ENCODE peak calls at places on chromosomes 16 and 17, in ten cellular contexts. One of them, this sample, is unnamed.

GRCh38 chr16:85554114-85554790 is 58.9 kb upstream of the GSE1 start:
- DNase-seq in activated CD4-positive, alpha-beta T cell treated with anti-CD3 and anti-CD28 coated beads, Interleukin-2, amount 50 U/mL, for 24 hours: peak
- DNase-seq in M059J: peak
- DNase-seq in left cardiac atrium: peak
- DNase-seq in activated naive CD8-positive, alpha-beta T cell treated with anti-CD3 and anti-CD28 coated beads for 36 hours: peak
- DNase-seq in iris pigment epithelial cell: peak
- DNase-seq in mucosa of descending colon: peak
- DNase-seq in NCI-H226: peak
- DNase-seq in cardiac septum: peak
- DNase-seq in HEK293T: peak
- DNase-seq in this sample: peak

GRCh38 chr17:19354123-19354522 is 8.4 kb downstream of the B9D1 start:
- DNase-seq in activated CD4-positive, alpha-beta T cell treated with anti-CD3 and anti-CD28 coated beads, Interleukin-2, amount 50 U/mL, for 24 hours: no peak
- DNase-seq in M059J: peak
- DNase-seq in left cardiac atrium: no peak
- DNase-seq in activated naive CD8-positive, alpha-beta T cell treated with anti-CD3 and anti-CD28 coated beads for 36 hours: no peak
- DNase-seq in iris pigment epithelial cell: peak
- DNase-seq in mucosa of descending colon: no peak
- DNase-seq in NCI-H226: peak
- DNase-seq in cardiac septum: no peak
- DNase-seq in HEK293T: no peak
- DNase-seq in this sample: peak

GRCh38 chr17:77189148-77189547 is 48.4 kb downstream of the SEC14L1 start:
- DNase-seq in activated CD4-positive, alpha-beta T cell treated with anti-CD3 and anti-CD28 coated beads, Interleukin-2, amount 50 U/mL, for 24 hours: no peak
- DNase-seq in M059J: no peak
- DNase-seq in left cardiac atrium: no peak
- DNase-seq in activated naive CD8-positive, alpha-beta T cell treated with anti-CD3 and anti-CD28 coated beads for 36 hours: peak
- DNase-seq in iris pigment epithelial cell: no peak
- DNase-seq in mucosa of descending colon: no peak
- DNase-seq in NCI-H226: no peak
- DNase-seq in cardiac septum: no peak
- DNase-seq in HEK293T: no peak
- DNase-seq in this sample: no peak

GRCh38 chr17:4064366-4064765 is 78.5 kb downstream of the ZZEF1 start:
- DNase-seq in activated CD4-positive, alpha-beta T cell treated with anti-CD3 and anti-CD28 coated beads, Interleukin-2, amount 50 U/mL, for 24 hours: no peak
- DNase-seq in M059J: no peak
- DNase-seq in left cardiac atrium: peak
- DNase-seq in activated naive CD8-positive, alpha-beta T cell treated with anti-CD3 and anti-CD28 coated beads for 36 hours: no peak
- DNase-seq in iris pigment epithelial cell: no peak
- DNase-seq in mucosa of descending colon: no peak
- DNase-seq in NCI-H226: no peak
- DNase-seq in cardiac septum: peak
- DNase-seq in HEK293T: no peak
- DNase-seq in this sample: no peak

GRCh38 chr17:50604470-50604869 is 30.2 kb upstream of the ABCC3 start:
- DNase-seq in activated CD4-positive, alpha-beta T cell treated with anti-CD3 and anti-CD28 coated beads, Interleukin-2, amount 50 U/mL, for 24 hours: no peak
- DNase-seq in M059J: no peak
- DNase-seq in left cardiac atrium: peak
- DNase-seq in activated naive CD8-positive, alpha-beta T cell treated with anti-CD3 and anti-CD28 coated beads for 36 hours: no peak
- DNase-seq in iris pigment epithelial cell: peak
- DNase-seq in mucosa of descending colon: no peak
- DNase-seq in NCI-H226: no peak
- DNase-seq in cardiac septum: no peak
- DNase-seq in HEK293T: no peak
- DNase-seq in this sample: peak

GRCh38 chr17:78416791-78417530 is 38.5 kb downstream of the PGS1 start:
- DNase-seq in activated CD4-positive, alpha-beta T cell treated with anti-CD3 and anti-CD28 coated beads, Interleukin-2, amount 50 U/mL, for 24 hours: no peak
- DNase-seq in M059J: no peak
- DNase-seq in left cardiac atrium: no peak
- DNase-seq in activated naive CD8-positive, alpha-beta T cell treated with anti-CD3 and anti-CD28 coated beads for 36 hours: no peak
- DNase-seq in iris pigment epithelial cell: peak
- DNase-seq in mucosa of descending colon: peak
- DNase-seq in NCI-H226: no peak
- DNase-seq in cardiac septum: peak
- DNase-seq in HEK293T: no peak
- DNase-seq in this sample: peak

GRCh38 chr16:63050391-63050790 is 1014.2 kb upstream of the CDH8 start:
- DNase-seq in activated CD4-positive, alpha-beta T cell treated with anti-CD3 and anti-CD28 coated beads, Interleukin-2, amount 50 U/mL, for 24 hours: no peak
- DNase-seq in M059J: no peak
- DNase-seq in left cardiac atrium: no peak
- DNase-seq in activated naive CD8-positive, alpha-beta T cell treated with anti-CD3 and anti-CD28 coated beads for 36 hours: no peak
- DNase-seq in iris pigment epithelial cell: no peak
- DNase-seq in mucosa of descending colon: no peak
- DNase-seq in NCI-H226: no peak
- DNase-seq in cardiac septum: no peak
- DNase-seq in HEK293T: no peak
- DNase-seq in this sample: no peak

GRCh38 chr17:48835971-48836370 is 5.1 kb downstream of the CALCOCO2 start:
- DNase-seq in activated CD4-positive, alpha-beta T cell treated with anti-CD3 and anti-CD28 coated beads, Interleukin-2, amount 50 U/mL, for 24 hours: no peak
- DNase-seq in M059J: no peak
- DNase-seq in left cardiac atrium: no peak
- DNase-seq in activated naive CD8-positive, alpha-beta T cell treated with anti-CD3 and anti-CD28 coated beads for 36 hours: peak
- DNase-seq in iris pigment epithelial cell: no peak
- DNase-seq in mucosa of descending colon: no peak
- DNase-seq in NCI-H226: no peak
- DNase-seq in cardiac septum: no peak
- DNase-seq in HEK293T: no peak
- DNase-seq in this sample: no peak

GRCh38 chr17:79623786-79624657 is 13.2 kb upstream of the RBFOX3 start:
- DNase-seq in activated CD4-positive, alpha-beta T cell treated with anti-CD3 and anti-CD28 coated beads, Interleukin-2, amount 50 U/mL, for 24 hours: no peak
- DNase-seq in M059J: no peak
- DNase-seq in left cardiac atrium: peak
- DNase-seq in activated naive CD8-positive, alpha-beta T cell treated with anti-CD3 and anti-CD28 coated beads for 36 hours: no peak
- DNase-seq in iris pigment epithelial cell: no peak
- DNase-seq in mucosa of descending colon: no peak
- DNase-seq in NCI-H226: no peak
- DNase-seq in cardiac septum: peak
- DNase-seq in HEK293T: no peak
- DNase-seq in this sample: no peak

GRCh38 chr17:40327735-40328385 is 18.9 kb downstream of the RARA start:
- DNase-seq in activated CD4-positive, alpha-beta T cell treated with anti-CD3 and anti-CD28 coated beads, Interleukin-2, amount 50 U/mL, for 24 hours: no peak
- DNase-seq in M059J: no peak
- DNase-seq in left cardiac atrium: peak
- DNase-seq in activated naive CD8-positive, alpha-beta T cell treated with anti-CD3 and anti-CD28 coated beads for 36 hours: no peak
- DNase-seq in iris pigment epithelial cell: no peak
- DNase-seq in mucosa of descending colon: no peak
- DNase-seq in NCI-H226: no peak
- DNase-seq in cardiac septum: no peak
- DNase-seq in HEK293T: no peak
- DNase-seq in this sample: peak

GRCh38 chr16:14070877-14071575 is at the start of gene MRTFB:
- DNase-seq in activated CD4-positive, alpha-beta T cell treated with anti-CD3 and anti-CD28 coated beads, Interleukin-2, amount 50 U/mL, for 24 hours: peak
- DNase-seq in M059J: peak
- DNase-seq in left cardiac atrium: peak
- DNase-seq in activated naive CD8-positive, alpha-beta T cell treated with anti-CD3 and anti-CD28 coated beads for 36 hours: peak
- DNase-seq in iris pigment epithelial cell: peak
- DNase-seq in mucosa of descending colon: peak
- DNase-seq in NCI-H226: peak
- DNase-seq in cardiac septum: peak
- DNase-seq in HEK293T: peak
- DNase-seq in this sample: peak

GRCh38 chr17:7982666-7983065 is 19.7 kb upstream of the GUCY2D start:
- DNase-seq in activated CD4-positive, alpha-beta T cell treated with anti-CD3 and anti-CD28 coated beads, Interleukin-2, amount 50 U/mL, for 24 hours: no peak
- DNase-seq in M059J: peak
- DNase-seq in left cardiac atrium: no peak
- DNase-seq in activated naive CD8-positive, alpha-beta T cell treated with anti-CD3 and anti-CD28 coated beads for 36 hours: no peak
- DNase-seq in iris pigment epithelial cell: peak
- DNase-seq in mucosa of descending colon: no peak
- DNase-seq in NCI-H226: no peak
- DNase-seq in cardiac septum: no peak
- DNase-seq in HEK293T: no peak
- DNase-seq in this sample: no peak

GRCh38 chr16:79613009-79613408 is 12.5 kb upstream of the MAF start:
- DNase-seq in activated CD4-positive, alpha-beta T cell treated with anti-CD3 and anti-CD28 coated beads, Interleukin-2, amount 50 U/mL, for 24 hours: no peak
- DNase-seq in M059J: peak
- DNase-seq in left cardiac atrium: no peak
- DNase-seq in activated naive CD8-positive, alpha-beta T cell treated with anti-CD3 and anti-CD28 coated beads for 36 hours: no peak
- DNase-seq in iris pigment epithelial cell: no peak
- DNase-seq in mucosa of descending colon: no peak
- DNase-seq in NCI-H226: no peak
- DNase-seq in cardiac septum: no peak
- DNase-seq in HEK293T: no peak
- DNase-seq in this sample: peak

GRCh38 chr16:4945560-4946502 is 8.9 kb upstream of the PPL start:
- DNase-seq in activated CD4-positive, alpha-beta T cell treated with anti-CD3 and anti-CD28 coated beads, Interleukin-2, amount 50 U/mL, for 24 hours: no peak
- DNase-seq in M059J: peak
- DNase-seq in left cardiac atrium: peak
- DNase-seq in activated naive CD8-positive, alpha-beta T cell treated with anti-CD3 and anti-CD28 coated beads for 36 hours: no peak
- DNase-seq in iris pigment epithelial cell: no peak
- DNase-seq in mucosa of descending colon: no peak
- DNase-seq in NCI-H226: peak
- DNase-seq in cardiac septum: no peak
- DNase-seq in HEK293T: no peak
- DNase-seq in this sample: no peak

GRCh38 chr17:74117999-74118421 is 85.5 kb upstream of the RPL38 start:
- DNase-seq in activated CD4-positive, alpha-beta T cell treated with anti-CD3 and anti-CD28 coated beads, Interleukin-2, amount 50 U/mL, for 24 hours: no peak
- DNase-seq in M059J: no peak
- DNase-seq in left cardiac atrium: no peak
- DNase-seq in activated naive CD8-positive, alpha-beta T cell treated with anti-CD3 and anti-CD28 coated beads for 36 hours: no peak
- DNase-seq in iris pigment epithelial cell: no peak
- DNase-seq in mucosa of descending colon: no peak
- DNase-seq in NCI-H226: no peak
- DNase-seq in cardiac septum: no peak
- DNase-seq in HEK293T: no peak
- DNase-seq in this sample: no peak

GRCh38 chr17:38605852-38606645 is at the start of gene SRCIN1:
- DNase-seq in activated CD4-positive, alpha-beta T cell treated with anti-CD3 and anti-CD28 coated beads, Interleukin-2, amount 50 U/mL, for 24 hours: peak
- DNase-seq in M059J: no peak
- DNase-seq in left cardiac atrium: peak
- DNase-seq in activated naive CD8-positive, alpha-beta T cell treated with anti-CD3 and anti-CD28 coated beads for 36 hours: peak
- DNase-seq in iris pigment epithelial cell: no peak
- DNase-seq in mucosa of descending colon: peak
- DNase-seq in NCI-H226: no peak
- DNase-seq in cardiac septum: no peak
- DNase-seq in HEK293T: peak
- DNase-seq in this sample: peak

GRCh38 chr17:78226055-78226751 is 5.2 kb upstream of the TMEM235 start:
- DNase-seq in activated CD4-positive, alpha-beta T cell treated with anti-CD3 and anti-CD28 coated beads, Interleukin-2, amount 50 U/mL, for 24 hours: no peak
- DNase-seq in M059J: no peak
- DNase-seq in left cardiac atrium: no peak
- DNase-seq in activated naive CD8-positive, alpha-beta T cell treated with anti-CD3 and anti-CD28 coated beads for 36 hours: no peak
- DNase-seq in iris pigment epithelial cell: no peak
- DNase-seq in mucosa of descending colon: no peak
- DNase-seq in NCI-H226: no peak
- DNase-seq in cardiac septum: no peak
- DNase-seq in HEK293T: no peak
- DNase-seq in this sample: no peak

GRCh38 chr17:75588546-75589016 is 981 bp downstream of the MYO15B start:
- DNase-seq in activated CD4-positive, alpha-beta T cell treated with anti-CD3 and anti-CD28 coated beads, Interleukin-2, amount 50 U/mL, for 24 hours: no peak
- DNase-seq in M059J: no peak
- DNase-seq in left cardiac atrium: peak
- DNase-seq in activated naive CD8-positive, alpha-beta T cell treated with anti-CD3 and anti-CD28 coated beads for 36 hours: no peak
- DNase-seq in iris pigment epithelial cell: no peak
- DNase-seq in mucosa of descending colon: no peak
- DNase-seq in NCI-H226: no peak
- DNase-seq in cardiac septum: no peak
- DNase-seq in HEK293T: no peak
- DNase-seq in this sample: no peak

GRCh38 chr16:30474684-30475083 is 2.1 kb downstream of the ITGAL start:
- DNase-seq in activated CD4-positive, alpha-beta T cell treated with anti-CD3 and anti-CD28 coated beads, Interleukin-2, amount 50 U/mL, for 24 hours: no peak
- DNase-seq in M059J: no peak
- DNase-seq in left cardiac atrium: no peak
- DNase-seq in activated naive CD8-positive, alpha-beta T cell treated with anti-CD3 and anti-CD28 coated beads for 36 hours: no peak
- DNase-seq in iris pigment epithelial cell: no peak
- DNase-seq in mucosa of descending colon: no peak
- DNase-seq in NCI-H226: no peak
- DNase-seq in cardiac septum: no peak
- DNase-seq in HEK293T: no peak
- DNase-seq in this sample: no peak

GRCh38 chr16:86363057-86363490 is 147.3 kb upstream of the FOXF1 start:
- DNase-seq in activated CD4-positive, alpha-beta T cell treated with anti-CD3 and anti-CD28 coated beads, Interleukin-2, amount 50 U/mL, for 24 hours: no peak
- DNase-seq in M059J: peak
- DNase-seq in left cardiac atrium: no peak
- DNase-seq in activated naive CD8-positive, alpha-beta T cell treated with anti-CD3 and anti-CD28 coated beads for 36 hours: no peak
- DNase-seq in iris pigment epithelial cell: peak
- DNase-seq in mucosa of descending colon: no peak
- DNase-seq in NCI-H226: peak
- DNase-seq in cardiac septum: no peak
- DNase-seq in HEK293T: no peak
- DNase-seq in this sample: peak

GRCh38 chr16:13633381-13633861 is 286.5 kb upstream of the ERCC4 start:
- DNase-seq in activated CD4-positive, alpha-beta T cell treated with anti-CD3 and anti-CD28 coated beads, Interleukin-2, amount 50 U/mL, for 24 hours: no peak
- DNase-seq in M059J: peak
- DNase-seq in left cardiac atrium: no peak
- DNase-seq in activated naive CD8-positive, alpha-beta T cell treated with anti-CD3 and anti-CD28 coated beads for 36 hours: no peak
- DNase-seq in iris pigment epithelial cell: no peak
- DNase-seq in mucosa of descending colon: no peak
- DNase-seq in NCI-H226: no peak
- DNase-seq in cardiac septum: no peak
- DNase-seq in HEK293T: no peak
- DNase-seq in this sample: no peak

GRCh38 chr17:40432864-40433528 is 10.3 kb upstream of the IGFBP4 start:
- DNase-seq in activated CD4-positive, alpha-beta T cell treated with anti-CD3 and anti-CD28 coated beads, Interleukin-2, amount 50 U/mL, for 24 hours: no peak
- DNase-seq in M059J: no peak
- DNase-seq in left cardiac atrium: no peak
- DNase-seq in activated naive CD8-positive, alpha-beta T cell treated with anti-CD3 and anti-CD28 coated beads for 36 hours: no peak
- DNase-seq in iris pigment epithelial cell: peak
- DNase-seq in mucosa of descending colon: peak
- DNase-seq in NCI-H226: peak
- DNase-seq in cardiac septum: no peak
- DNase-seq in HEK293T: no peak
- DNase-seq in this sample: peak

GRCh38 chr17:75308732-75309629 is 19.7 kb upstream of the SLC25A19 start:
- DNase-seq in activated CD4-positive, alpha-beta T cell treated with anti-CD3 and anti-CD28 coated beads, Interleukin-2, amount 50 U/mL, for 24 hours: no peak
- DNase-seq in M059J: no peak
- DNase-seq in left cardiac atrium: no peak
- DNase-seq in activated naive CD8-positive, alpha-beta T cell treated with anti-CD3 and anti-CD28 coated beads for 36 hours: no peak
- DNase-seq in iris pigment epithelial cell: no peak
- DNase-seq in mucosa of descending colon: peak
- DNase-seq in NCI-H226: no peak
- DNase-seq in cardiac septum: no peak
- DNase-seq in HEK293T: no peak
- DNase-seq in this sample: no peak

GRCh38 chr16:17776888-17777287 is 306.1 kb upstream of the XYLT1 start:
- DNase-seq in activated CD4-positive, alpha-beta T cell treated with anti-CD3 and anti-CD28 coated beads, Interleukin-2, amount 50 U/mL, for 24 hours: no peak
- DNase-seq in M059J: peak
- DNase-seq in left cardiac atrium: no peak
- DNase-seq in activated naive CD8-positive, alpha-beta T cell treated with anti-CD3 and anti-CD28 coated beads for 36 hours: no peak
- DNase-seq in iris pigment epithelial cell: no peak
- DNase-seq in mucosa of descending colon: no peak
- DNase-seq in NCI-H226: no peak
- DNase-seq in cardiac septum: no peak
- DNase-seq in HEK293T: no peak
- DNase-seq in this sample: no peak

GRCh38 chr17:74763565-74764387 is 12.4 kb downstream of the NAT9 start:
- DNase-seq in activated CD4-positive, alpha-beta T cell treated with anti-CD3 and anti-CD28 coated beads, Interleukin-2, amount 50 U/mL, for 24 hours: no peak
- DNase-seq in M059J: no peak
- DNase-seq in left cardiac atrium: no peak
- DNase-seq in activated naive CD8-positive, alpha-beta T cell treated with anti-CD3 and anti-CD28 coated beads for 36 hours: no peak
- DNase-seq in iris pigment epithelial cell: no peak
- DNase-seq in mucosa of descending colon: peak
- DNase-seq in NCI-H226: no peak
- DNase-seq in cardiac septum: peak
- DNase-seq in HEK293T: no peak
- DNase-seq in this sample: no peak